ENCODE peak calls at places on chromosome 2, in six cellular contexts. One of them, this sample, is unnamed.

GRCh38 chr2:179900655-179901054 is 39.2 kb upstream of the ZNF385B start:
- DNase-seq in body of pancreas: no peak
- DNase-seq in lower leg skin: no peak
- DNase-seq in heart left ventricle: no peak
- DNase-seq in esophagus squamous epithelium: no peak
- DNase-seq in NB4: no peak
- DNase-seq in this sample: no peak

GRCh38 chr2:73979686-73980085 is 5.0 kb upstream of the TET3 start:
- DNase-seq in body of pancreas: peak
- DNase-seq in lower leg skin: no peak
- DNase-seq in heart left ventricle: no peak
- DNase-seq in esophagus squamous epithelium: no peak
- DNase-seq in NB4: peak
- DNase-seq in this sample: no peak

GRCh38 chr2:190490502-190490901 is 44.0 kb downstream of the NEMP2 start:
- DNase-seq in body of pancreas: no peak
- DNase-seq in lower leg skin: no peak
- DNase-seq in heart left ventricle: no peak
- DNase-seq in esophagus squamous epithelium: no peak
- DNase-seq in NB4: no peak
- DNase-seq in this sample: no peak

GRCh38 chr2:197276156-197276555 is 34.4 kb downstream of the ANKRD44 start:
- DNase-seq in body of pancreas: no peak
- DNase-seq in lower leg skin: no peak
- DNase-seq in heart left ventricle: no peak
- DNase-seq in esophagus squamous epithelium: no peak
- DNase-seq in NB4: no peak
- DNase-seq in this sample: no peak

GRCh38 chr2:82994186-82994585 is 1464.9 kb downstream of the SUCLG1 start:
- DNase-seq in body of pancreas: no peak
- DNase-seq in lower leg skin: no peak
- DNase-seq in heart left ventricle: no peak
- DNase-seq in esophagus squamous epithelium: no peak
- DNase-seq in NB4: no peak
- DNase-seq in this sample: no peak

GRCh38 chr2:63840081-63840784 is 1.5 kb upstream of the UGP2 start:
- DNase-seq in body of pancreas: no peak
- DNase-seq in lower leg skin: no peak
- DNase-seq in heart left ventricle: no peak
- DNase-seq in esophagus squamous epithelium: no peak
- DNase-seq in NB4: peak
- DNase-seq in this sample: no peak

GRCh38 chr2:165009466-165009865 is 54.1 kb upstream of the SLC38A11 start:
- DNase-seq in body of pancreas: no peak
- DNase-seq in lower leg skin: no peak
- DNase-seq in heart left ventricle: no peak
- DNase-seq in esophagus squamous epithelium: no peak
- DNase-seq in NB4: no peak
- DNase-seq in this sample: no peak

GRCh38 chr2:128469875-128470274 is 151.2 kb upstream of the HS6ST1 start:
- DNase-seq in body of pancreas: no peak
- DNase-seq in lower leg skin: peak
- DNase-seq in heart left ventricle: no peak
- DNase-seq in esophagus squamous epithelium: no peak
- DNase-seq in NB4: no peak
- DNase-seq in this sample: no peak

GRCh38 chr2:19667536-19667949 is 234.2 kb downstream of the TTC32 start:
- DNase-seq in body of pancreas: no peak
- DNase-seq in lower leg skin: no peak
- DNase-seq in heart left ventricle: no peak
- DNase-seq in esophagus squamous epithelium: no peak
- DNase-seq in NB4: no peak
- DNase-seq in this sample: no peak

GRCh38 chr2:112493858-112494648 is 12.1 kb downstream of the TTL start:
- DNase-seq in body of pancreas: no peak
- DNase-seq in lower leg skin: no peak
- DNase-seq in heart left ventricle: no peak
- DNase-seq in esophagus squamous epithelium: no peak
- DNase-seq in NB4: peak
- DNase-seq in this sample: no peak

GRCh38 chr2:50787636-50788035 is 244.3 kb downstream of the NRXN1 start:
- DNase-seq in body of pancreas: no peak
- DNase-seq in lower leg skin: no peak
- DNase-seq in heart left ventricle: no peak
- DNase-seq in esophagus squamous epithelium: no peak
- DNase-seq in NB4: no peak
- DNase-seq in this sample: no peak

GRCh38 chr2:133988316-133988891 is 265.5 kb upstream of the MGAT5 start:
- DNase-seq in body of pancreas: no peak
- DNase-seq in lower leg skin: no peak
- DNase-seq in heart left ventricle: no peak
- DNase-seq in esophagus squamous epithelium: no peak
- DNase-seq in NB4: no peak
- DNase-seq in this sample: no peak

GRCh38 chr2:133992454-133992853 is 261.4 kb upstream of the MGAT5 start:
- DNase-seq in body of pancreas: no peak
- DNase-seq in lower leg skin: no peak
- DNase-seq in heart left ventricle: no peak
- DNase-seq in esophagus squamous epithelium: no peak
- DNase-seq in NB4: no peak
- DNase-seq in this sample: no peak

GRCh38 chr2:133993160-133993559 is 260.7 kb upstream of the MGAT5 start:
- DNase-seq in body of pancreas: no peak
- DNase-seq in lower leg skin: no peak
- DNase-seq in heart left ventricle: peak
- DNase-seq in esophagus squamous epithelium: no peak
- DNase-seq in NB4: no peak
- DNase-seq in this sample: no peak

GRCh38 chr2:133986881-133987793 is 266.7 kb upstream of the MGAT5 start:
- DNase-seq in body of pancreas: no peak
- DNase-seq in lower leg skin: no peak
- DNase-seq in heart left ventricle: no peak
- DNase-seq in esophagus squamous epithelium: no peak
- DNase-seq in NB4: no peak
- DNase-seq in this sample: no peak

DNA sequence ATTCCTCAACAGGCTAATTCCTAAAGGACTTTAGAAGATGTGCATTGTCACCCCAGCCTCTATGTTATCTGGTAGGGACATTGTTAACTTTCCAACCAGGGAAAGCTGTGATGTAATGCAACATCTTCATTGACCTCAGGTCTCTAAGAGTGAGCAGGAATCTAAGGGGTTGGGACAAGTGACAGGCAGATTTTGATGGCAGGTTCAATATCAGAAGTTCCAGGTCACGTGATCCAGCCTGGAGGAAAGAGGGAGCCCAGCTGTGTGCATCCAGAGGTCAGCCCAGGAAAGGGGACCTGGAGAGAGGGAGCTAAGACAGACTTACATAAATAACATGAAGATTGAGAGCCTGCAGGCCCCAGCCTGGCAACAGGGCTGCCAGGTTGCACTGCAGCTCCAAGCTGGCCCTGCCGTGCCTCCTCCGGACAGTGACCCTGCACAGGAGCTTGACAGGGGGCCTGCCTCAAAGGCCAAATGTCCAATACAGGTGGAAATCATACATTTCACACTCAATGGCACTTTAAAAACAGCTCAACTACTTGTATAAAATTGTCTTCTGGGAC is 262.2 kb upstream of the MGAT5 start:
- DNase-seq in body of pancreas: no peak
- DNase-seq in lower leg skin: no peak
- DNase-seq in heart left ventricle: no peak
- DNase-seq in esophagus squamous epithelium: no peak
- DNase-seq in NB4: no peak
- DNase-seq in this sample: no peak
- TF ChIP-seq POLR2A in body of pancreas: no peak
- TF ChIP-seq POLR2A in lower leg skin: no peak
- TF ChIP-seq POLR2A in heart left ventricle: no peak
- TF ChIP-seq POLR2A in esophagus squamous epithelium: no peak
- TF ChIP-seq POLR2A in NB4: no peak
- TF ChIP-seq POLR2A in this sample: no peak

DNA sequence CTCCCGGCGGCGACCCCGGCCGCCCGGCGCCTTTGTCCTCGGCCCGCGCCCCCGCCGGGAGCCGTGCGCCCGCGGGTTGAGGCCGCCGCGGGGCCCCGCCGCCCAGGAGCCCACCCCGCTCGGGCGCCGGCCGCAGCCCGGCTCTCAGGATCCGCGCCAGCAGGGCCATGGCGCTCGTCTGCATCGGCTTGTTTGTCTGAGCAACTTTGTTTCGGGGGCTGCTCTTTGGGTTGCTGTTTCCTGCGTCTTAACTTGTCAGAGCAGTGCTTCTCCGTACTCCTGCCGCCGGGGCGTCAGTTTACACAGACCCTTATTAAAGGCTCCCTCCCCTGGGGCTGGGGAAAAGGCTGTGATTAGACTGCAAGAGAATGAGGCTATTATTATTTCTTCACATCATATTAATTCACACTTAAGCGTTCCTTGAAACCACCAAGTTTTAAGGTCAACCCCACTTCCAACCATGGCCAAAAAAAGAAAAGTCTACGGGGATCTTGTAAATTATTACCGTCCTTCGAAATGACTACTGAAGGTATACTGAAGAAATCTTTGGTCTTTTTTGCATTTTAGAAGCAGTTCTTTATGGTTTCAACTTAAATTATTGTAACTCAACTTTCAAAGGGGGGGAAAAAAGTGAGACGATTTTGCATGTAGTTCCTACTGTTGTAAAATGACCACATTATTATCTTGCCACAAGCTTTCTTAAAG is at the start of gene CYP27C1:
- DNase-seq in body of pancreas: no peak
- DNase-seq in lower leg skin: no peak
- DNase-seq in heart left ventricle: no peak
- DNase-seq in esophagus squamous epithelium: no peak
- DNase-seq in NB4: peak
- DNase-seq in this sample: no peak
- TF ChIP-seq POLR2A in body of pancreas: no peak
- TF ChIP-seq POLR2A in lower leg skin: no peak
- TF ChIP-seq POLR2A in heart left ventricle: no peak
- TF ChIP-seq POLR2A in esophagus squamous epithelium: no peak
- TF ChIP-seq POLR2A in NB4: no peak
- TF ChIP-seq POLR2A in this sample: no peak

DNA sequence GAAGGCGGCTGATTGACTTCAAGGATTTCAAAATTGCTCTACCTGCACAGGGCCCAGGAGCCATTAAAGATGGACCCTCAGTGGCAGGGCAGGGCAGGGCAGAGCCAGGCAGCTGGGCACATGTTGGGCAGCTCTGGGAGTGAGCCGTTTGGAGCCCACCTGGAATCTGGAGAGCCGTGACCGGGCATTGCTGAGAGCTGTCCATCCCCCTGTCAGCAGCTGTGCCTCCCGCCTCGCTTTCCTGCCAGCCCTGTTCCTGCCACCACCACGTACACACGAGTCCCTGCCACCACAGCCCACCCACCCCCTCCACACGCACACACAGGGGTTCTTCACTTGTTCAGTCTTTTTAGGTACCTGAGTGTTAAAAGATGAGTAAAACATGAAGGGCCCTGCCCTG is 22.9 kb downstream of the ATOH8 start:
- DNase-seq in body of pancreas: no peak
- DNase-seq in lower leg skin: no peak
- DNase-seq in heart left ventricle: peak
- DNase-seq in esophagus squamous epithelium: no peak
- DNase-seq in NB4: no peak
- DNase-seq in this sample: no peak
- TF ChIP-seq POLR2A in body of pancreas: no peak
- TF ChIP-seq POLR2A in lower leg skin: no peak
- TF ChIP-seq POLR2A in heart left ventricle: no peak
- TF ChIP-seq POLR2A in esophagus squamous epithelium: no peak
- TF ChIP-seq POLR2A in NB4: no peak
- TF ChIP-seq POLR2A in this sample: no peak

GRCh38 chr2:232541195-232541960 is 1.9 kb downstream of the CHRNG start:
- DNase-seq in body of pancreas: no peak
- DNase-seq in lower leg skin: peak
- DNase-seq in heart left ventricle: no peak
- DNase-seq in esophagus squamous epithelium: no peak
- DNase-seq in NB4: no peak
- DNase-seq in this sample: peak

GRCh38 chr2:232540441-232541041 is 1.0 kb downstream of the CHRNG start:
- DNase-seq in body of pancreas: no peak
- DNase-seq in lower leg skin: peak
- DNase-seq in heart left ventricle: no peak
- DNase-seq in esophagus squamous epithelium: no peak
- DNase-seq in NB4: no peak
- DNase-seq in this sample: no peak

GRCh38 chr2:232537499-232537898 is 2.0 kb upstream of the CHRNG start:
- DNase-seq in body of pancreas: peak
- DNase-seq in lower leg skin: peak
- DNase-seq in heart left ventricle: peak
- DNase-seq in esophagus squamous epithelium: no peak
- DNase-seq in NB4: no peak
- DNase-seq in this sample: no peak

GRCh38 chr2:232538671-232539070 is 821 bp upstream of the CHRNG start:
- DNase-seq in body of pancreas: no peak
- DNase-seq in lower leg skin: peak
- DNase-seq in heart left ventricle: no peak
- DNase-seq in esophagus squamous epithelium: no peak
- DNase-seq in NB4: no peak
- DNase-seq in this sample: no peak

GRCh38 chr2:232539298-232540231 is at the start of gene CHRNG:
- DNase-seq in body of pancreas: no peak
- DNase-seq in lower leg skin: peak
- DNase-seq in heart left ventricle: no peak
- DNase-seq in esophagus squamous epithelium: no peak
- DNase-seq in NB4: no peak
- DNase-seq in this sample: no peak
- TF ChIP-seq POLR2A in body of pancreas: no peak
- TF ChIP-seq POLR2A in lower leg skin: no peak
- TF ChIP-seq POLR2A in heart left ventricle: no peak
- TF ChIP-seq POLR2A in esophagus squamous epithelium: no peak
- TF ChIP-seq POLR2A in NB4: peak
- TF ChIP-seq POLR2A in this sample: peak

DNA sequence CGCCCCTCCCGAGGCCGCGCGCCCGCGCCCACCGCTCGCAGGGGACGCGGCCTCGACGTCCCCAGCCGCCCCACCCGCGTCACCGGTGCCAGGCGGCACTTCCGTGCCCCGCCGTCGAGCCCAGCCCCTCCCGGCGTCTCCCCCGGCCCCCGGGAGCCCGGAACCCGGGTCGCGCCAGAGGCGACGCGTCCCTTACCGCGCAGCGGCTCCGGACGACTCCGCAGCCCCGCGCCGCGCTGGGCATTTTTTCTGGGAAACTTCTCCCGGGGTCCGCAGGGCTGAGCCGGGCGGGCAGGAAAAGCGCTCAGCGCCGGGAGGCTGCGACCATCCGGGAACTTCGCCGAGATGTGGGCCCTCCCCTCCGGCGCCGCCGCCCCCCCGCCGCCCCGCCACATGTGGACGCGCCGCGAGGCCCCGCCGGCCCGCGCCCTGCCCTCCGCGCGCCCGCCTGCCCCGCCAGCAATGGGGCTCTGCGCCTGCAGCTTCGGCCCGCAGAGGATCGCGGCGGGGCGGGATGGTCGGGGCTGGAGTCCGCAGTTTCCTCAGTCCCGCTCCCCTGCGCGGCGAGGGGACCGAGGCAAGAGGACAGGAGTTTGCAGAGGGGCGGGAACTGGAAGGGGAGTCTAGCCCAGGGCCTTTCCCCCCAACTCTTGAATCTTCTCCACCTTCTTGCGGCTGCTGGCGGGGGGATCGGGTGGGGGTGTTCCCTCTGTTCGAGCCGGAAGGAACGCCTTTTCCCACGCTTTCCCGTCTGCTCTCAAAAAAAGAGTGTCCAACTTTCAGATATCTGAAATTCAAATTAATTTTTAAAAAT is 81.5 kb downstream of the CHRNA1 start:
- DNase-seq in body of pancreas: peak
- DNase-seq in lower leg skin: peak
- DNase-seq in heart left ventricle: peak
- DNase-seq in esophagus squamous epithelium: no peak
- DNase-seq in NB4: peak
- DNase-seq in this sample: peak
- TF ChIP-seq POLR2A in body of pancreas: no peak
- TF ChIP-seq POLR2A in lower leg skin: no peak
- TF ChIP-seq POLR2A in heart left ventricle: no peak
- TF ChIP-seq POLR2A in esophagus squamous epithelium: peak
- TF ChIP-seq POLR2A in NB4: peak
- TF ChIP-seq POLR2A in this sample: no peak